ENCODE peak calls at places on chromosomes 1 and 21, in four cellular contexts. One of them, this sample, is unnamed.

GRCh38 chr1:7380712-7381111 is 390.4 kb upstream of the VAMP3 start:
- DNase-seq in GM12878: no peak
- DNase-seq in K562: no peak
- DNase-seq in HL-60: no peak
- DNase-seq in this sample: no peak

GRCh38 chr1:65584399-65584798 is 163.9 kb downstream of the LEPR start:
- DNase-seq in HL-60: no peak
- DNase-seq in GM12878: no peak
- DNase-seq in K562: no peak
- DNase-seq in this sample: no peak

GRCh38 chr1:167052389-167052788 is 37.8 kb downstream of the GPA33 start:
- DNase-seq in GM12878: no peak
- DNase-seq in K562: peak; percentile 60
- DNase-seq in HL-60: no peak
- DNase-seq in this sample: no peak

GRCh38 chr1:111197598-111198289 is 2.7 kb downstream of the DENND2D start:
- DNase-seq in HL-60: peak; percentile 62
- DNase-seq in K562: peak; percentile 59
- DNase-seq in GM12878: no peak
- DNase-seq in this sample: no peak

GRCh38 chr1:43270421-43271095 is 775 bp downstream of the TMEM125 start:
- DNase-seq in K562: peak; percentile 71
- DNase-seq in HL-60: no peak
- DNase-seq in GM12878: no peak
- DNase-seq in this sample: no peak

GRCh38 chr1:72284398-72285073 is 2.2 kb upstream of the NEGR1 start:
- DNase-seq in HL-60: peak; percentile 40
- DNase-seq in GM12878: no peak
- DNase-seq in K562: no peak
- DNase-seq in this sample: no peak

GRCh38 chr1:56542651-56543050 is 36.7 kb downstream of the PLPP3 start:
- DNase-seq in K562: no peak
- DNase-seq in GM12878: no peak
- DNase-seq in HL-60: no peak
- DNase-seq in this sample: no peak

GRCh38 chr1:20663365-20663764 is 2.2 kb upstream of the DDOST start:
- DNase-seq in K562: no peak
- DNase-seq in HL-60: no peak
- DNase-seq in GM12878: no peak
- DNase-seq in this sample: no peak

GRCh38 chr1:85572574-85572973 is 8.0 kb upstream of the CCN1 start:
- DNase-seq in GM12878: no peak
- DNase-seq in HL-60: no peak
- DNase-seq in K562: no peak
- DNase-seq in this sample: no peak

GRCh38 chr1:16212251-16212961 is at the start of gene ARHGEF19:
- DNase-seq in GM12878: no peak
- DNase-seq in K562: no peak
- DNase-seq in HL-60: no peak
- DNase-seq in this sample: no peak

GRCh38 chr21:32135401-32136363 is 143.2 kb downstream of the MIS18A start:
- DNase-seq in K562: no peak
- DNase-seq in HL-60: no peak
- DNase-seq in GM12878: peak; percentile 61
- DNase-seq in this sample: no peak

GRCh38 chr21:45528028-45528705 is 14.1 kb downstream of the SLC19A1 start:
- DNase-seq in GM12878: no peak
- DNase-seq in K562: no peak
- DNase-seq in HL-60: no peak
- DNase-seq in this sample: no peak

GRCh38 chr1:204435246-204435885 is 23.7 kb upstream of the PPP1R15B start:
- DNase-seq in K562: no peak
- DNase-seq in HL-60: peak; percentile 73
- DNase-seq in GM12878: no peak
- DNase-seq in this sample: no peak

GRCh38 chr1:172770081-172770480 is 111.2 kb downstream of the FASLG start:
- DNase-seq in K562: no peak
- DNase-seq in GM12878: no peak
- DNase-seq in HL-60: peak; percentile 36
- DNase-seq in this sample: no peak

GRCh38 chr1:76140227-76140626 is 65.7 kb downstream of the ST6GALNAC3 start:
- DNase-seq in HL-60: no peak
- DNase-seq in GM12878: no peak
- DNase-seq in K562: no peak
- DNase-seq in this sample: no peak

GRCh38 chr21:44871576-44872265 is 1.8 kb downstream of the PTTG1IP start:
- DNase-seq in GM12878: no peak
- DNase-seq in HL-60: peak; percentile 25
- DNase-seq in K562: no peak
- DNase-seq in this sample: no peak

GRCh38 chr21:41235214-41235613 is 67.3 kb downstream of the BACE2 start:
- DNase-seq in K562: no peak
- DNase-seq in GM12878: no peak
- DNase-seq in HL-60: no peak
- DNase-seq in this sample: no peak

DNA sequence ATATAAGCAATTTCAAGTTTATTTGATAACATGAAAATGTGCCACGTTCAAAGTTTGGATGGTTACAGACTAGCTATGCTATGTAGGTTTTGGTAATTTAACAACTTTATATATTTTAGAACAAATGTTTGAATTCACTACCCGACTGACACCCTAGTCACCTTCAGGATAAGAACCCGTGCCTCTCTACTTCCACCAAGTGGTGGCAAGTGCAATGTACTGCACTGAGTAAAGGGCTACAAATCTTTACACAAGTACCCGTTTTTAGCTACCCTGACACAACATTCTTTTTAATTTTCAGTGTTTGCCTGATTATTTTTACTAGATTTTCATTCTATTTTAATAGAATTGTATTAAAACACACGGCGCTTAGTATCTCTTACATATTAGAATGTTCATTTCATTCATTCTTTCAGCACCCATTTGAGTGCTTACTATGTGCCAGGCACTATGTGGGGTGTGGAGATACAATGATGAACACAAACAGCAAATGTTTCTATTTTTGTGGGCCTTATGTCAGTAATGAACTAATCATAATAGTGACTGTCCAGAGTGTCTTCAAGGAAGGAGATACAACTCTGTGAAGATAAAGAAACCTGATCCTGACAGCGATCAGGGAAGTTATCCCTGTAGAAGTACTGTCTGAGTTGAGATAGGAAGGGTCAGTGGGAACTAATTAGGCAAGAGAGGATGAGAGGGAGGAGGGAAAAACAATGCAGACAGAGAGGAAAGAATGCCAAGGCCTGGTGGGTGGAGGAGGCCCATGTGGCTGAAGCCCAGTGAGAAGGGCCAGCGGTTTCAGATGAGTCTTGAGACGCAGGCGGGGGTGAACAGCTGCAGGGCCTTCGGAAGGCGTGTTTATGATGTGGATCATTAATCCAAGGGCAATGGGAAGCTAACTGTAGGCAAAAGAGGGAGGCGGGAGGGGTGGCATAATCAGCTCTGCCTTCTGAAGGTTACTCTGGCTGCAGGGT is 3.8 kb downstream of the LCA5L start:
- DNase-seq in K562: peak; percentile 71
- DNase-seq in HL-60: peak; percentile 69
- DNase-seq in GM12878: no peak
- DNase-seq in this sample: no peak
- TF ChIP-seq SPI1 in K562: no peak
- TF ChIP-seq SPI1 in HL-60: no peak
- TF ChIP-seq SPI1 in GM12878: no peak
- TF ChIP-seq SPI1 in this sample: no peak

GRCh38 chr1:184299076-184299790 is 87.6 kb upstream of the C1orf21 start:
- DNase-seq in K562: no peak
- DNase-seq in HL-60: no peak
- DNase-seq in GM12878: no peak
- DNase-seq in this sample: no peak
- TF ChIP-seq SPI1 in K562: no peak
- TF ChIP-seq SPI1 in HL-60: no peak
- TF ChIP-seq SPI1 in GM12878: no peak
- TF ChIP-seq SPI1 in this sample: no peak

DNA sequence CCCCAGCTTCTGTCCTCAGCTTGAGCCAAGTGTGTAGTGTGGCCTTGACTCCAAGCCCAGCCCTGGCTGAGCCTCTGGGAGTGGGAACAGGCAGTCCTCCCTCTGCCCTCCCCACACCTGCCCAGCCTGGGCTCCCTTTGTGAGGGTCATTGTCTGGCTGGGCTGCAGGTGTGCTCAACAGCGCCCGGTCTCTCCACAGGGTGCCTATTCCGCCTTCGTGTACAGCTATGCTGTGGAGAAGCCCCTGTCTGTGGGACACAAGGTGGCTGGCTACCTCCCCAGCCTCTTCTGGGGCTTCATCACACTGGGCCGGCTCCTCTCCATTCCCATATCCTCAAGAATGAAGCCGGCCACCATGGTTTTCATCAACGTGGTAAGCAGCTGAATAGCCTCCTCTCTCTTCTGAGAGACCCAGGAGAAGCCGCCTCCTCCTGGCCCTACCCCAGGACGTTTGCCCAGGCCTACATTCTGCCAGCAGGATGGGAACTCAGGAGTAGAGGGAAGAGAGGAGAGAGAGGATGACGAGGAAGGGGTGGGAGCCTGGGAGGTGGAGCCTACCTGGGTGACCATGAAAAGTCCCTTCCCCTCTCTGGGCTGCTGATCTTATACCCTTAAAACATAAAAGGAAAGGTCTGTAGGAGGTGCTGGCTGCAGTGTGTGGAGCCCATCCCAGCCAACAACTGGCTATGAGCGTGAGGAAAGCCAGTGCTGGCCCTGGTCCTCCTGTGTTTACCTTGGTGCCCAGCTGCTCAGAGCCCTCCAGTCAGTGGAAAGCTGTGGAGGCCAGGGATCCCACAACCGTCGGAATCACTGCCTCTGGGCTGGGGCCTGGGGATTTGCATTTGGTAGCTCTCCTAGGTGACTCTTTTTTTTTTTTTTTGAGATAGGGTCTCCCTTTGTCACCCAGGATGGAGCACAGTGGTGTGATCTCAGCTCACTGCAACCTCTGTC is 45.7 kb downstream of the ELK4 start:
- DNase-seq in HL-60: no peak
- DNase-seq in GM12878: no peak
- DNase-seq in K562: no peak
- DNase-seq in this sample: no peak
- TF ChIP-seq SPI1 in HL-60: no peak
- TF ChIP-seq SPI1 in GM12878: no peak
- TF ChIP-seq SPI1 in K562: no peak
- TF ChIP-seq SPI1 in this sample: no peak

GRCh38 chr1:196295766-196296165 is 312.5 kb downstream of the KCNT2 start:
- DNase-seq in HL-60: no peak
- DNase-seq in GM12878: no peak
- DNase-seq in K562: no peak
- DNase-seq in this sample: no peak
- TF ChIP-seq SPI1 in HL-60: no peak
- TF ChIP-seq SPI1 in GM12878: no peak
- TF ChIP-seq SPI1 in K562: no peak
- TF ChIP-seq SPI1 in this sample: no peak